ENCODE peak calls at places on chromosome 12, in eight cellular contexts. One of them, this sample, is unnamed.

GRCh38 chr12:113805201-113805600 is 160.9 kb downstream of the RBM19 start:
- DNase-seq in upper lobe of left lung: no peak
- DNase-seq in heart left ventricle: no peak
- DNase-seq in A549: no peak
- DNase-seq in esophagus muscularis mucosa: no peak
- DNase-seq in ovary: no peak
- DNase-seq in prostate gland: no peak
- DNase-seq in tibial nerve: no peak
- DNase-seq in this sample: no peak

GRCh38 chr12:32659908-32660440 is 19.1 kb upstream of the DNM1L start:
- DNase-seq in upper lobe of left lung: no peak
- DNase-seq in heart left ventricle: no peak
- DNase-seq in A549: no peak
- DNase-seq in esophagus muscularis mucosa: no peak
- DNase-seq in ovary: no peak
- DNase-seq in prostate gland: peak; percentile 48
- DNase-seq in tibial nerve: no peak
- DNase-seq in this sample: no peak

GRCh38 chr12:19852100-19852855 is 413.0 kb downstream of the AEBP2 start:
- DNase-seq in upper lobe of left lung: no peak
- DNase-seq in heart left ventricle: no peak
- DNase-seq in A549: no peak
- DNase-seq in esophagus muscularis mucosa: no peak
- DNase-seq in ovary: no peak
- DNase-seq in prostate gland: no peak
- DNase-seq in tibial nerve: no peak
- DNase-seq in this sample: no peak

GRCh38 chr12:52916225-52916624 is 11.3 kb upstream of the KRT8 start:
- DNase-seq in upper lobe of left lung: no peak
- DNase-seq in heart left ventricle: no peak
- DNase-seq in A549: no peak
- DNase-seq in esophagus muscularis mucosa: no peak
- DNase-seq in ovary: no peak
- DNase-seq in prostate gland: no peak
- DNase-seq in tibial nerve: no peak
- DNase-seq in this sample: no peak

GRCh38 chr12:106861984-106862894 is 87.8 kb downstream of the RIC8B start:
- DNase-seq in upper lobe of left lung: no peak
- DNase-seq in heart left ventricle: no peak
- DNase-seq in A549: peak; percentile 47
- DNase-seq in esophagus muscularis mucosa: no peak
- DNase-seq in ovary: no peak
- DNase-seq in prostate gland: no peak
- DNase-seq in tibial nerve: no peak
- DNase-seq in this sample: no peak

GRCh38 chr12:53868516-53868986 is 70.1 kb upstream of the HOXC13 start:
- DNase-seq in upper lobe of left lung: no peak
- DNase-seq in heart left ventricle: no peak
- DNase-seq in A549: peak; percentile 90
- DNase-seq in esophagus muscularis mucosa: no peak
- DNase-seq in ovary: no peak
- DNase-seq in prostate gland: no peak
- DNase-seq in tibial nerve: no peak
- DNase-seq in this sample: no peak

GRCh38 chr12:55974308-55974724 is 438 bp downstream of the RAB5B start:
- DNase-seq in upper lobe of left lung: peak; percentile 63
- DNase-seq in heart left ventricle: peak; percentile 61
- DNase-seq in A549: peak; percentile 56
- DNase-seq in esophagus muscularis mucosa: no peak
- DNase-seq in ovary: no peak
- DNase-seq in prostate gland: peak; percentile 37
- DNase-seq in tibial nerve: no peak
- DNase-seq in this sample: no peak

GRCh38 chr12:112761366-112761986 is 30.1 kb upstream of the RPH3A start:
- DNase-seq in upper lobe of left lung: no peak
- DNase-seq in heart left ventricle: no peak
- DNase-seq in A549: no peak
- DNase-seq in esophagus muscularis mucosa: no peak
- DNase-seq in ovary: no peak
- DNase-seq in prostate gland: no peak
- DNase-seq in tibial nerve: no peak
- DNase-seq in this sample: peak; percentile 64

GRCh38 chr12:47867496-47867941 is 37.3 kb downstream of the VDR start:
- DNase-seq in upper lobe of left lung: peak; percentile 45
- DNase-seq in heart left ventricle: no peak
- DNase-seq in A549: peak; percentile 37
- DNase-seq in esophagus muscularis mucosa: no peak
- DNase-seq in ovary: no peak
- DNase-seq in prostate gland: no peak
- DNase-seq in tibial nerve: no peak
- DNase-seq in this sample: no peak

GRCh38 chr12:122896662-122897061 is 738 bp upstream of the VPS37B start:
- DNase-seq in upper lobe of left lung: no peak
- DNase-seq in heart left ventricle: no peak
- DNase-seq in A549: no peak
- DNase-seq in esophagus muscularis mucosa: no peak
- DNase-seq in ovary: no peak
- DNase-seq in prostate gland: no peak
- DNase-seq in tibial nerve: no peak
- DNase-seq in this sample: no peak

GRCh38 chr12:86727151-86727550 is 471.0 kb upstream of the MGAT4C start:
- DNase-seq in upper lobe of left lung: no peak
- DNase-seq in heart left ventricle: no peak
- DNase-seq in A549: peak; percentile 47
- DNase-seq in esophagus muscularis mucosa: no peak
- DNase-seq in ovary: no peak
- DNase-seq in prostate gland: no peak
- DNase-seq in tibial nerve: no peak
- DNase-seq in this sample: no peak

GRCh38 chr12:121391619-121392324 is 8.1 kb upstream of the RNF34 start:
- DNase-seq in upper lobe of left lung: peak; percentile 33
- DNase-seq in heart left ventricle: no peak
- DNase-seq in A549: no peak
- DNase-seq in esophagus muscularis mucosa: no peak
- DNase-seq in ovary: no peak
- DNase-seq in prostate gland: no peak
- DNase-seq in tibial nerve: no peak
- DNase-seq in this sample: no peak

DNA sequence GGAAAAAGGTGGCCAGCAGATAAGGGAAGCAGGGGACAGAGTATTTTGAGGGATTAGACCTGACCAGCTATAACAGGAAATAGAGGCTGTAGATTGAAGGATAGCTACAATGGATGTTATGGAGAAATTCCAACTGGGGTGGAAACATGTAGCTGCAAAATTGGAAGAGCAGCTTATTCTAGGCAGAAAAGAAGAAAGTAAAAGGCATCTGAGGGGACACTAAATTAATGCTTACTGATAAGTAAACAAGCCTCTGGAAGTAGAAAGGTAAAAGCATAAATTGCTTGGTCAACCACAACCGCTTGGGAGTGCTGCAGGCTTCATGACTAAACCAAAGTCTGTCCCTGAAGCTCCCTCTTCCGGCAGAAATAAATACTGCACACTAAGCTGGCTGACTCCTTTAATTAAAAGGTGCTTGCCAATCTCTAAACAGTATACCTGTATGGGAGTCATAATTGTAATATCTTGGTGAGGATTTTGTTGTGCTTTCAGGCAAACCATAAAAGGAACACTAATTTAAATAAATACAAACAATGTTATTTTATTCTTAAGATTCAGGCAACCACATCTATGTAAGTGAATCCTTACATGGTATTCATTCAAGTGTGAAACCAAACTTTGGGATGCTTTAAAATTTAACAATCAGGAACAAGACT is 7.7 kb downstream of the UBC start:
- DNase-seq in upper lobe of left lung: peak; percentile 92
- DNase-seq in heart left ventricle: peak; percentile 87
- DNase-seq in A549: peak; percentile 96
- DNase-seq in esophagus muscularis mucosa: peak; percentile 96
- DNase-seq in ovary: peak; percentile 87
- DNase-seq in prostate gland: peak; percentile 96
- DNase-seq in tibial nerve: peak; percentile 87
- DNase-seq in this sample: no peak
- TF ChIP-seq POLR2A in upper lobe of left lung: no peak
- TF ChIP-seq POLR2A in heart left ventricle: no peak
- TF ChIP-seq POLR2A in A549: no peak
- TF ChIP-seq POLR2A in esophagus muscularis mucosa: no peak
- TF ChIP-seq POLR2A in ovary: no peak
- TF ChIP-seq POLR2A in prostate gland: no peak
- TF ChIP-seq POLR2A in tibial nerve: no peak
- TF ChIP-seq POLR2A in this sample: no peak

GRCh38 chr12:15240898-15241297 is 19.7 kb upstream of the RERG start:
- DNase-seq in upper lobe of left lung: no peak
- DNase-seq in heart left ventricle: no peak
- DNase-seq in A549: no peak
- DNase-seq in esophagus muscularis mucosa: no peak
- DNase-seq in ovary: no peak
- DNase-seq in prostate gland: no peak
- DNase-seq in tibial nerve: no peak
- DNase-seq in this sample: no peak

GRCh38 chr12:15244341-15244740 is 23.1 kb upstream of the RERG start:
- DNase-seq in upper lobe of left lung: no peak
- DNase-seq in heart left ventricle: no peak
- DNase-seq in A549: no peak
- DNase-seq in esophagus muscularis mucosa: no peak
- DNase-seq in ovary: no peak
- DNase-seq in prostate gland: peak; percentile 31
- DNase-seq in tibial nerve: no peak
- DNase-seq in this sample: no peak

GRCh38 chr12:15243102-15243501 is 21.9 kb upstream of the RERG start:
- DNase-seq in upper lobe of left lung: no peak
- DNase-seq in heart left ventricle: no peak
- DNase-seq in A549: no peak
- DNase-seq in esophagus muscularis mucosa: no peak
- DNase-seq in ovary: no peak
- DNase-seq in prostate gland: no peak
- DNase-seq in tibial nerve: no peak
- DNase-seq in this sample: no peak

DNA sequence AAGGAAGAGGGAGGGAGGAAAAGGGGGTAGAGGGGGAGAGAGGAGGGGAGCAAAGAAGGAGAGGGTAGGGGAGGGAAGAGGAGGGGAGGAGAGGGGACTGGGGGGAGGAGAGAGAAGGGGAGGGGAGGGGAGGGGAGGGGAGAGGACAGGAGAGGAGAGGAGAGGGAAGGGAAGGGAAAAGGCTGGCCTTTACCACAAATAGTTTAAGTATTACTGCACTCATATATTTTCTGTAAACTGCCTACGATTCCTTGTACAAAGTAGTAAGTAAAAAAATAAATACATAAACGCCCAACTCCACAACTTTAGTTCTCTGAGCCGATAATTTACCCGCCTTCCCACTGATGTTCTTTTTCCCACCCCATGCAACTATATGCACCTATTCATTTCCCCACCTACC is 23.7 kb upstream of the RERG start:
- DNase-seq in upper lobe of left lung: no peak
- DNase-seq in heart left ventricle: no peak
- DNase-seq in A549: no peak
- DNase-seq in esophagus muscularis mucosa: no peak
- DNase-seq in ovary: no peak
- DNase-seq in prostate gland: no peak
- DNase-seq in tibial nerve: no peak
- DNase-seq in this sample: no peak
- H3K27ac ChIP-seq in upper lobe of left lung: no peak overlapping the region
- H3K27ac ChIP-seq in heart left ventricle: no peak overlapping the region
- H3K27ac ChIP-seq in A549: no peak overlapping the region
- H3K27ac ChIP-seq in esophagus muscularis mucosa: no peak overlapping the region
- H3K27ac ChIP-seq in ovary: no peak overlapping the region
- H3K27ac ChIP-seq in prostate gland: no peak overlapping the region
- H3K27ac ChIP-seq in tibial nerve: no peak overlapping the region
- H3K27ac ChIP-seq in this sample: no peak overlapping the region

GRCh38 chr12:69359531-69360347 is at the start of gene YEATS4:
- DNase-seq in upper lobe of left lung: peak; percentile 87
- DNase-seq in heart left ventricle: peak; percentile 92
- DNase-seq in A549: peak; percentile 96
- DNase-seq in esophagus muscularis mucosa: peak; percentile 96
- DNase-seq in ovary: peak; percentile 88
- DNase-seq in prostate gland: peak; percentile 75
- DNase-seq in tibial nerve: peak; percentile 62
- DNase-seq in this sample: no peak
- TF ChIP-seq POLR2A in upper lobe of left lung: peak; percentile 76
- TF ChIP-seq POLR2A in heart left ventricle: no peak
- TF ChIP-seq POLR2A in A549: peak; percentile 87
- TF ChIP-seq POLR2A in esophagus muscularis mucosa: peak; percentile 16
- TF ChIP-seq POLR2A in ovary: peak; percentile 63
- TF ChIP-seq POLR2A in prostate gland: peak; percentile 45
- TF ChIP-seq POLR2A in tibial nerve: peak; percentile 79
- TF ChIP-seq POLR2A in this sample: peak; percentile 50

GRCh38 chr12:69739287-69740191 is 879 bp downstream of the RAB3IP start:
- DNase-seq in upper lobe of left lung: peak; percentile 49
- DNase-seq in heart left ventricle: peak; percentile 54
- DNase-seq in A549: peak; percentile 48
- DNase-seq in esophagus muscularis mucosa: no peak
- DNase-seq in ovary: no peak
- DNase-seq in prostate gland: peak; percentile 39
- DNase-seq in tibial nerve: no peak
- DNase-seq in this sample: no peak

GRCh38 chr12:69744109-69744508 is 5.4 kb downstream of the RAB3IP start:
- DNase-seq in upper lobe of left lung: no peak
- DNase-seq in heart left ventricle: no peak
- DNase-seq in A549: no peak
- DNase-seq in esophagus muscularis mucosa: no peak
- DNase-seq in ovary: no peak
- DNase-seq in prostate gland: no peak
- DNase-seq in tibial nerve: no peak
- DNase-seq in this sample: no peak

GRCh38 chr12:69733638-69734037 is 5.0 kb upstream of the RAB3IP start:
- DNase-seq in upper lobe of left lung: no peak
- DNase-seq in heart left ventricle: no peak
- DNase-seq in A549: no peak
- DNase-seq in esophagus muscularis mucosa: no peak
- DNase-seq in ovary: no peak
- DNase-seq in prostate gland: no peak
- DNase-seq in tibial nerve: no peak
- DNase-seq in this sample: no peak

DNA sequence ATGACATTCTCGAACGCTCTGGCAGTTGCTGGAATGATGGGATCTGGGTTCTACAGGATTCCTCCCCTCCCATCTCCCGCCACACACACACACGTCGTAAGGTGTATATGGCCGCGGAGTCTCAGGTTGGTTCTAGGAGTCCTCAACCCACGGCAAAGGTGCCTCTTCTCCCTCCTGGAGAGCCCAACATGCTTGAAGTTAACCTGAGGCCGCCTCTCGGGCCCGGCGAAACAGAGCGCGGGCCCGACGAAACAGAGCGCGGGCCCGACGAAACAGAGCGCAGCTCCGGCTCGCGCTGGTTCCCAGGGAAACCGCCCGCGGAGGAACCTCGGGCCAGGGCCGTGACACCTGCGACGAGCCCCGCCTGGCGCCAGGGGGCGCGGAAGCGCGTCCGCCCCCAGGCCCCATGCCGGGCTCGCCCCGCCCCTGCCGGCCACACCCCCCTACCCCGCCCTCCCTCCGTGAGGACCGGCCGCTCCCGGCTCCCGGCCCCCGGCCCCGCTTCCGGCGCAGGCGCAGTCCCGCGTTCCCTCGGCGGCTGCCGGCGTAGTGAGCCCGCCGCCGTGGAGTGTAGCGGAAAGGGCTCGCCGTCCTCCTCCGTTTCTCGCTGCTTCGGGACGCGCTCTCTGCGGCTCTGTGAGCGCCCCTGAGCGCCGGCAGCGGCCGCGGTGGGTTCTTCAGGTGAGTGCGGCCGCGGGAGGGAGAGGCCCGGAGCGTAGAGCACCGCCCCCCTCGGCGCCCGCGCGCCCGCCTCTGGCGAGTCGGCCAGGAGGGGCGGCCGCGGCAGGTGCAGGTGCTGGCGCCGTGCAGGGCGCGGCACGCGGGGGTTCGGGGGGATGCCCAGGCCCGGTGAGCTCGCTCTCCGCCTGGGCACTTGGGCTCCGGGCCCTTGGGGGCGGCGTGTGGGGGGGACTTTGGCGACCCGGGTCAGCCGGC is at the start of gene RAB3IP:
- DNase-seq in upper lobe of left lung: peak; percentile 90
- DNase-seq in heart left ventricle: peak; percentile 89
- DNase-seq in A549: peak; percentile 87
- DNase-seq in esophagus muscularis mucosa: peak; percentile 93
- DNase-seq in ovary: peak; percentile 93
- DNase-seq in prostate gland: peak; percentile 88
- DNase-seq in tibial nerve: peak; percentile 52
- DNase-seq in this sample: no peak
- H3K27ac ChIP-seq in upper lobe of left lung: peak within 1 kb of the TSS; percentile 88
- H3K27ac ChIP-seq in heart left ventricle: peak within 1 kb of the TSS; percentile 72
- H3K27ac ChIP-seq in A549: peak within 1 kb of the TSS; percentile 83
- H3K27ac ChIP-seq in esophagus muscularis mucosa: peak within 1 kb of the TSS; percentile 77
- H3K27ac ChIP-seq in ovary: peak within 1 kb of the TSS; percentile 15
- H3K27ac ChIP-seq in prostate gland: peak within 1 kb of the TSS; percentile 95
- H3K27ac ChIP-seq in tibial nerve: peak within 1 kb of the TSS; percentile 82
- H3K27ac ChIP-seq in this sample: peak within 1 kb of the TSS; percentile 66

This sample was measured in vagina.